ENCODE peak calls at places on chromosomes 7 and 10, in four cellular contexts. N is GM04503, W is NCI-H146, E is neural progenitor cell. V is an unnamed sample.

GRCh38 chr10:92103376-92104084 is 180.0 kb downstream of the BTAF1 start:
- DNase-seq in N (no peak), W (no peak), E (no peak), V (no peak)

GRCh38 chr7:156025675-156026074 is 213.4 kb upstream of the SHH start:
- DNase-seq in N (no peak), W (no peak), E (no peak), V (no peak)

GRCh38 chr10:121260383-121260782 is 337.9 kb downstream of the FGFR2 start:
- DNase-seq in E (no peak), N (no peak), W (no peak), V (no peak)

GRCh38 chr10:43099928-43100327 is 23.1 kb downstream of the RET start:
- DNase-seq in W (no peak), E (no peak), N (no peak), V (no peak)

GRCh38 chr7:387132-388022 is 97.4 kb downstream of the FOXL3 start:
- DNase-seq in E (no peak), N (no peak), W (no peak), V (no peak)

GRCh38 chr7:134565643-134566136 is 16.8 kb downstream of the AKR1B15 start:
- DNase-seq in E (no peak), W (no peak), N (no peak), V (no peak)

GRCh38 chr7:143285454-143285756 is 647 bp downstream of the TMEM139 start:
- DNase-seq in N (no peak), W (no peak), E (no peak), V (no peak)

GRCh38 chr7:136953386-136953785 is 84.9 kb downstream of the CHRM2 start:
- DNase-seq in E (no peak), N (peak), W (no peak), V (no peak)

GRCh38 chr10:52465202-52465601 is 151.1 kb downstream of the DKK1 start:
- DNase-seq in E (no peak), N (no peak), W (no peak), V (no peak)